ENCODE peak calls at places on chromosome 3, in four cellular contexts. L is sigmoid colon, H is AG04450, X is GM12878. R is an unnamed sample.

GRCh38 chr3:187744169-187745151 is 808 bp downstream of the BCL6 start:
- DNase-seq in L (peak; percentile 85), H (no peak), X (no peak), R (no peak)

GRCh38 chr3:42804113-42804830 is at the start of gene HIGD1A:
- DNase-seq in L (peak; percentile 98), H (peak; percentile 81), X (peak; percentile 79), R (peak; percentile 91)

GRCh38 chr3:171204942-171205341 is 178.4 kb upstream of the SLC2A2 start:
- DNase-seq in H (no peak), L (no peak), X (no peak), R (no peak)

GRCh38 chr3:33645060-33645841 is 72.8 kb downstream of the CLASP2 start:
- DNase-seq in H (no peak), L (no peak), X (no peak), R (no peak)

GRCh38 chr3:28590216-28590615 is 241.6 kb upstream of the AZI2 start:
- DNase-seq in L (no peak), H (no peak), X (no peak), R (no peak)

GRCh38 chr3:178195824-178196223 is 340.4 kb upstream of the KCNMB2 start:
- DNase-seq in H (no peak), L (no peak), X (no peak), R (peak; percentile 2)

GRCh38 chr3:129025691-129026435 is 24.8 kb downstream of the EFCC1 start:
- DNase-seq in H (no peak), L (peak; percentile 89), X (no peak), R (no peak)

GRCh38 chr3:126119008-126119675 is 35.2 kb upstream of the SLC41A3 start:
- DNase-seq in X (no peak), L (peak; percentile 50), H (no peak), R (peak; percentile 13)

GRCh38 chr3:183579967-183580720 is 24.6 kb upstream of the KLHL6 start:
- DNase-seq in X (no peak), H (no peak), L (peak; percentile 69), R (no peak)

GRCh38 chr3:105564546-105565288 is 198.0 kb downstream of the ALCAM start:
- DNase-seq in H (no peak), X (no peak), L (no peak), R (no peak)

GRCh38 chr3:45795882-45796765 is at the start of gene SLC6A20:
- DNase-seq in H (no peak), L (no peak), X (no peak), R (peak; percentile 5)

GRCh38 chr3:101690972-101691371 is 4.5 kb upstream of the RPL24 start:
- DNase-seq in L (no peak), X (no peak), H (no peak), R (no peak)

GRCh38 chr3:69855436-69856162 is 116.3 kb downstream of the MITF start:
- DNase-seq in H (no peak), X (no peak), L (no peak), R (no peak)

GRCh38 chr3:14371573-14372474 is 30.6 kb upstream of the SLC6A6 start:
- DNase-seq in L (peak; percentile 76), X (no peak), H (no peak), R (peak; percentile 80)

GRCh38 chr3:3772920-3773319 is 26.3 kb upstream of the LRRN1 start:
- DNase-seq in L (no peak), X (no peak), H (no peak), R (no peak)

GRCh38 chr3:4710191-4710590 is 217.0 kb downstream of the ITPR1 start:
- DNase-seq in H (no peak), L (no peak), X (no peak), R (no peak)

GRCh38 chr3:195821403-195822130 is 9.8 kb upstream of the MUC4 start:
- DNase-seq in H (no peak), L (no peak), X (no peak), R (no peak)

GRCh38 chr3:73625124-73625665 is 454 bp upstream of the PDZRN3 start:
- DNase-seq in X (no peak), H (no peak), L (no peak), R (peak; percentile 40)

GRCh38 chr3:73623996-73624362 is 762 bp downstream of the PDZRN3 start:
- DNase-seq in X (no peak), L (peak; percentile 77), H (no peak), R (no peak)

GRCh38 chr3:73622135-73622534 is 2.6 kb downstream of the PDZRN3 start:
- DNase-seq in H (no peak), L (peak; percentile 95), X (no peak), R (peak; percentile 10)

GRCh38 chr3:73624363-73625123 is at the start of gene PDZRN3:
- DNase-seq in L (peak; percentile 85), H (no peak), X (no peak), R (peak; percentile 28)

GRCh38 chr3:73623316-73623715 is 1.4 kb downstream of the PDZRN3 start:
- DNase-seq in L (no peak), X (no peak), H (no peak), R (no peak)
- H3K4me3 ChIP-seq in L (peak overlapping the region; percentile 93), X (no peak overlapping the region), H (peak overlapping the region; percentile 89), R (no peak overlapping the region)

GRCh38 chr3:7075901-7076300 is 215.0 kb downstream of the GRM7 start:
- DNase-seq in H (no peak), L (no peak), X (no peak), R (no peak)
- H3K9me3 ChIP-seq in H (peaks cover 3% of the 10 kb centered on the region), L (no peaks in the 10 kb centered on the region), X (no peaks in the 10 kb centered on the region), R (no peaks in the 10 kb centered on the region)

GRCh38 chr3:141649871-141650270 is 88.2 kb upstream of the RNF7 start:
- DNase-seq in X (no peak), H (no peak), L (no peak), R (no peak)

GRCh38 chr3:141653872-141654271 is 84.2 kb upstream of the RNF7 start:
- DNase-seq in X (no peak), L (no peak), H (no peak), R (no peak)

GRCh38 chr3:141652349-141652748 is 85.7 kb upstream of the RNF7 start:
- DNase-seq in L (no peak), H (no peak), X (no peak), R (no peak)

GRCh38 chr3:141650783-141651182 is 87.3 kb upstream of the RNF7 start:
- DNase-seq in L (no peak), H (no peak), X (no peak), R (no peak)

DNA sequence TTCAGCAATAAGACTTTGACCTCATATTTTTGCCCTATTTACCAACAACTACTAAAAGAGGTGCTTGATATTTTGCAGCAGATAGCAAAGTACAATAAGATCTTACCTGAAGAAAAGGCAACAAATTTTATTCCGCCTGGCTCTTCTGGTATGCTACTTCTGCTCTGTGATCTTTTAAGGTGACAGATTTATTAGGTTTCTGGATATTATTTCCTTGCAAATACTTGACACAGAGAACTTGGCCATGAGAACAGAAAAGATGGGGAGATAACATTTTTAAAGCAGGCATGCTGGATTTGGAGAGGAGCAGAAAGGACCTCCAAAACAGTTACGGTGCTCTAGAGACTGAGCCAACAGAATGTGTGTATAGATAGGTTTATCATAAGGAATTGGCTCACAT is 86.7 kb upstream of the RNF7 start:
- DNase-seq in X (no peak), H (no peak), L (no peak), R (no peak)
- H3K4me3 ChIP-seq in X (no peak overlapping the region), H (no peak overlapping the region), L (no peak overlapping the region), R (no peak overlapping the region)

GRCh38 chr3:31653464-31653863 is 120.7 kb downstream of the STT3B start:
- DNase-seq in L (no peak), H (no peak), X (no peak), R (no peak)
- H3K9me3 ChIP-seq in L (peaks cover 36% of the 10 kb centered on the region), H (peaks cover 24% of the 10 kb centered on the region), X (peaks cover 9% of the 10 kb centered on the region), R (peaks cover 10% of the 10 kb centered on the region)

GRCh38 chr3:150926328-150926727 is 21.1 kb upstream of the MINDY4B start:
- DNase-seq in H (no peak), L (no peak), X (no peak), R (no peak)
- H3K4me3 ChIP-seq in H (no peak overlapping the region), L (no peak overlapping the region), X (no peak overlapping the region), R (no peak overlapping the region)

GRCh38 chr3:147413712-147414325 is 4.7 kb downstream of the ZIC1 start:
- DNase-seq in X (no peak), L (no peak), H (no peak), R (no peak)

GRCh38 chr3:147415819-147416218 is 6.7 kb downstream of the ZIC1 start:
- DNase-seq in H (no peak), X (no peak), L (no peak), R (no peak)

GRCh38 chr3:147412917-147413711 is 3.9 kb downstream of the ZIC1 start:
- DNase-seq in L (no peak), H (no peak), X (no peak), R (no peak)

GRCh38 chr3:147414369-147415135 is 5.4 kb downstream of the ZIC1 start:
- DNase-seq in H (no peak), X (no peak), L (no peak), R (no peak)

GRCh38 chr3:147415337-147415736 is 6.2 kb downstream of the ZIC1 start:
- DNase-seq in L (no peak), X (no peak), H (no peak), R (no peak)
- H3K9me3 ChIP-seq in L (peaks cover 5% of the 10 kb centered on the region), X (no peaks in the 10 kb centered on the region), H (peaks cover 21% of the 10 kb centered on the region), R (no peaks in the 10 kb centered on the region)